ENCODE peak calls at places on chromosomes 16 and 17, in eight cellular contexts. Z, P, Y, K, S, X, A and N are unnamed samples.

GRCh38 chr16:27778171-27778925 is 228.4 kb downstream of the KATNIP start:
- DNase-seq in K (no peak), A (no peak), P (no peak), X (no peak), Y (peak), S (no peak), Z (no peak), N (no peak)

GRCh38 chr17:37844158-37844976 is 79.8 kb upstream of the TBC1D3K start:
- DNase-seq in Y (peak), A (peak), X (peak), Z (peak), K (peak), P (peak), S (peak), N (peak)

GRCh38 chr16:1145383-1146100 is 7.4 kb upstream of the CACNA1H start:
- DNase-seq in P (no peak), K (no peak), A (no peak), X (no peak), S (no peak), Y (no peak), Z (no peak), N (no peak)

GRCh38 chr17:28747046-28747691 is 3.4 kb downstream of the TRAF4 start:
- DNase-seq in Z (peak), A (no peak), P (no peak), K (no peak), S (no peak), X (no peak), Y (no peak), N (no peak)

GRCh38 chr17:44152875-44153274 is 11.1 kb downstream of the HROB start:
- DNase-seq in Y (no peak), S (no peak), K (no peak), P (no peak), Z (no peak), X (no peak), A (no peak), N (no peak)

GRCh38 chr16:46884513-46885293 is 541 bp downstream of the GPT2 start:
- DNase-seq in Y (no peak), X (no peak), P (no peak), K (peak), Z (peak), A (peak), S (peak), N (peak)

GRCh38 chr17:64448665-64449512 is at the start of gene MILR1:
- DNase-seq in P (no peak), X (peak), Z (peak), K (no peak), A (no peak), Y (no peak), S (peak), N (peak)

GRCh38 chr17:64401244-64401860 is 10.7 kb upstream of the PECAM1 start:
- DNase-seq in K (no peak), A (no peak), P (no peak), S (no peak), Y (no peak), X (no peak), Z (no peak), N (no peak)

GRCh38 chr17:14356043-14356637 is 55.3 kb downstream of the HS3ST3B1 start:
- DNase-seq in S (no peak), A (no peak), P (no peak), Z (no peak), X (no peak), K (no peak), Y (no peak), N (no peak)

GRCh38 chr17:44363613-44364159 is at the start of gene FAM171A2:
- DNase-seq in A (peak), S (peak), Y (peak), X (no peak), P (peak), Z (peak), K (peak), N (peak)

GRCh38 chr17:43878260-43879082 is 28.9 kb downstream of the MPP2 start:
- DNase-seq in A (peak), Y (peak), X (peak), Z (peak), P (peak), S (peak), K (peak), N (peak)

GRCh38 chr16:66936462-66936861 is 1.1 kb downstream of the CES2 start:
- DNase-seq in P (no peak), K (no peak), Y (no peak), S (no peak), Z (no peak), X (no peak), A (no peak), N (no peak)

GRCh38 chr17:3559270-3559645 is 1.6 kb upstream of the TRPV3 start:
- DNase-seq in P (no peak), Z (no peak), S (no peak), Y (no peak), K (no peak), X (no peak), A (no peak), N (no peak)